ENCODE peak calls at places on chromosomes 6 and 20, in four cellular contexts. N is neuronal stem cell, U is IMR-90, W is H1. Y is an unnamed sample.

GRCh38 chr6:13708679-13709261 is 2.9 kb downstream of the RANBP9 start:
- DNase-seq in N (no peak), W (no peak), U (peak; percentile 31), Y (no peak)

GRCh38 chr6:68082086-68082485 is 553.0 kb upstream of the ADGRB3 start:
- DNase-seq in N (no peak), U (no peak), W (no peak), Y (no peak)

GRCh38 chr20:22052025-22052527 is 346.6 kb downstream of the PAX1 start:
- DNase-seq in U (no peak), W (no peak), N (no peak), Y (no peak)

GRCh38 chr6:108921547-108922331 is 73.5 kb downstream of the ARMC2 start:
- DNase-seq in N (no peak), W (no peak), U (peak; percentile 31), Y (no peak)

GRCh38 chr6:167702241-167702827 is 124.4 kb upstream of the AFDN start:
- DNase-seq in W (no peak), U (no peak), N (no peak), Y (no peak)

GRCh38 chr20:38952153-38952552 is 10.0 kb upstream of the DHX35 start:
- DNase-seq in W (no peak), U (no peak), N (no peak), Y (no peak)

GRCh38 chr6:27507041-27507956 is 34.4 kb upstream of the ZNF184 start:
- DNase-seq in N (no peak), U (no peak), W (no peak), Y (peak; percentile 52)

GRCh38 chr6:5335020-5335419 is 73.7 kb downstream of the FARS2 start:
- DNase-seq in W (no peak), N (no peak), U (no peak), Y (no peak)

GRCh38 chr20:63223121-63223825 is 7.3 kb upstream of the YTHDF1 start:
- DNase-seq in N (peak; percentile 54), W (no peak), U (peak; percentile 30), Y (peak; percentile 62)

GRCh38 chr6:163459536-163459935 is 45.0 kb downstream of the QKI start:
- DNase-seq in U (peak; percentile 59), W (no peak), N (no peak), Y (no peak)
- H3K27ac ChIP-seq in U (no peak overlapping the region), W (no peak overlapping the region), N (no peak overlapping the region), Y (no peak overlapping the region)

GRCh38 chr6:135215563-135215962 is 34.5 kb downstream of the MYB start:
- DNase-seq in U (no peak), N (no peak), W (no peak), Y (no peak)
- H2BK15ac ChIP-seq in U (no peak overlapping the region), N (no peak overlapping the region), W (peak overlapping the region; percentile 21), Y (no peak overlapping the region)

DNA sequence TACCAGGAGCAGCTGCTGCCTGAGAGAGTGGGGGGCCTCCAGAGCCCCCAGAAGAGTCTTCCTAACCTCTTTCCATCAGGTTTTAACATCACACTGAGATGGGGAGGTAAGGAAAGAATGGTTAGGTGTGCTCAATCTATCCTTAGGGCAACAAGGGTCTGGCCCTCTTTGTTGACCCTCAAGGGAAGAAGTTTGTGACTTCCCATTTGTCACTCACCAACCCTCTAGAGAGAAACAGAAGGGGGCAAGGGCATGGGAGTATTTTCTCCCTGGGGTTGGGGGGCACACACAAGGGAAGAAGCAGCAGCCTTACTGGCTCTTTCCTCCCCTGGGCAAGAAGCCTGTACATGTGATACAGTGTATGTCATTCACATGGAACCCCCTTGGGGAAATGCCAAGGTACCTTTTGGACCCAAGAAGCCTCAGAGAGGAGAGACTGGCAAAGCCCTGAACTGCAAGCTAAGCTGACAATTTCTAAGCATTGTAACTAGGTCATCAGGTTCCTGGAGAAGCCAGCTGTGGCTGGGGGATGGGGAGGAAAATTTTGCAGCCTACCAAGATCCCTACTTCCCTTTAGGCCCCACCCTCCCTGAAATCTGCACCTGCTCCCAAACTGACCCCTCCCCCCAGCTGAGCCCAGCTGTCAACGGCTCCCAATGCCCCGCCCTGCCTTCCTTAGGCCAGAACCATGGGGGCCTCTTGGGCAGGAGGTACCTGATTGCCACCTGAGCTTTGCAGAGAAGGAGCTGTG is 14.5 kb downstream of the BCL2L1 start:
- DNase-seq in U (no peak), W (no peak), N (no peak), Y (no peak)
- H3K27ac ChIP-seq in U (no peak overlapping the region), W (peak overlapping the region; percentile 21), N (no peak overlapping the region), Y (no peak overlapping the region)

GRCh38 chr20:50227506-50227905 is 36.9 kb downstream of the CEBPB start:
- DNase-seq in N (no peak), W (no peak), U (peak; percentile 56), Y (no peak)

GRCh38 chr20:50226093-50226974 is 35.7 kb downstream of the CEBPB start:
- DNase-seq in U (peak; percentile 68), W (no peak), N (no peak), Y (no peak)

GRCh38 chr20:50230871-50231270 is 40.2 kb downstream of the CEBPB start:
- DNase-seq in U (no peak), W (no peak), N (no peak), Y (no peak)

GRCh38 chr20:50230184-50230583 is 39.6 kb downstream of the CEBPB start:
- DNase-seq in U (no peak), W (no peak), N (no peak), Y (no peak)

GRCh38 chr20:50229156-50229605 is 38.6 kb downstream of the CEBPB start:
- DNase-seq in N (no peak), W (no peak), U (no peak), Y (no peak)
- H2BK15ac ChIP-seq in N (no peak overlapping the region), W (no peak overlapping the region), U (peak overlapping the region; percentile 87), Y (no peak overlapping the region)

GRCh38 chr6:126041516-126042447 is 55.4 kb downstream of the TRMT11 start:
- DNase-seq in N (no peak), W (no peak), U (peak; percentile 62), Y (no peak)
- H3K27ac ChIP-seq in N (no peak overlapping the region), W (no peak overlapping the region), U (no peak overlapping the region), Y (no peak overlapping the region)

DNA sequence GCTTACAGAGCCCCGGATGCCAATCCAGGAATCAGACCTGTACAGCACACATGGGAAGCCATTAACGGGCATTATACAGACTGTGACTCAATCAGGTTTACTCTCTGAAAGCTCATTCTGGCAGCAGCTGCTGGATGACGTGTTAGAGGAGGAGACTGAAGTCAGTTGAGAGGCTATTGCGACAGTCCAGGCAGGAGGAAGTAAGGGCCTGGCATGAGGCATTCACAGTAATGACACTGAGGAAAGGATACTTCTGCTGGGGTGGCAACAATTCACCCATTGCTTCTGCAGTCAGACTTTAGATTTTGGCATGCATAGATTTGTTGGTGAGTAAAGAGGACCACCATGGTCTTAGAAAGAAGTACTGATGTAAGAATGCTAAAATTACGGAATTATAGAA is 151.0 kb upstream of the HEY2 start:
- DNase-seq in N (no peak), U (peak; percentile 76), W (no peak), Y (peak; percentile 20)
- H2BK15ac ChIP-seq in N (no peak overlapping the region), U (no peak overlapping the region), W (no peak overlapping the region), Y (no peak overlapping the region)

GRCh38 chr6:18081669-18082037 is 40.8 kb downstream of the NHLRC1 start:
- DNase-seq in N (no peak), W (no peak), U (no peak), Y (no peak)
- H3K27ac ChIP-seq in N (no peak overlapping the region), W (no peak overlapping the region), U (no peak overlapping the region), Y (no peak overlapping the region)

GRCh38 chr6:31664790-31665500 is at the start of gene GPANK1:
- DNase-seq in U (peak; percentile 94), W (peak; percentile 65), N (peak; percentile 79), Y (peak; percentile 95)

GRCh38 chr6:31663961-31664789 is 622 bp downstream of the GPANK1 start:
- DNase-seq in U (peak; percentile 89), N (no peak), W (no peak), Y (peak; percentile 73)

GRCh38 chr6:31665501-31666336 is at the start of gene CSNK2B:
- DNase-seq in W (peak; percentile 88), U (peak; percentile 96), N (peak; percentile 93), Y (peak; percentile 99)

GRCh38 chr6:31663087-31663960 is 1.5 kb downstream of the GPANK1 start:
- DNase-seq in U (peak; percentile 70), W (no peak), N (no peak), Y (no peak)

GRCh38 chr6:31666337-31666960 is 569 bp downstream of the CSNK2B start:
- DNase-seq in N (no peak), W (no peak), U (peak; percentile 9), Y (no peak)
- H2BK15ac ChIP-seq in N (no peak overlapping the region), W (no peak overlapping the region), U (no peak overlapping the region), Y (no peak overlapping the region)

GRCh38 chr6:42226251-42227143 is 8.8 kb upstream of the MRPS10 start:
- DNase-seq in U (peak; percentile 84), W (peak; percentile 41), N (no peak), Y (peak; percentile 93)
- H3K27ac ChIP-seq in U (peak overlapping the region; percentile 87), W (no peak overlapping the region), N (no peak overlapping the region), Y (peak overlapping the region; percentile 7)